ENCODE peak calls at places on chromosomes 5 and 9, in four cellular contexts. X, R, H and B are unnamed samples.

GRCh38 chr9:126666155-126666803 is 52.6 kb downstream of the LMX1B start:
- DNase-seq in X (no peak), R (no peak), H (no peak), B (no peak)

GRCh38 chr9:116204252-116204882 is 50.8 kb downstream of the PAPPA start:
- DNase-seq in X (no peak), R (no peak), H (no peak), B (no peak)

GRCh38 chr9:101387871-101388506 is 3.2 kb upstream of the BAAT start:
- DNase-seq in X (no peak), R (no peak), H (peak), B (peak)

GRCh38 chr5:176716320-176716719 is 69.0 kb downstream of the TSPAN17 start:
- DNase-seq in X (no peak), R (no peak), H (peak), B (peak)

GRCh38 chr5:179241175-179241574 is 104.1 kb downstream of the ADAMTS2 start:
- DNase-seq in X (no peak), R (no peak), H (peak), B (no peak)

GRCh38 chr5:158819840-158820620 is 279.7 kb downstream of the EBF1 start:
- DNase-seq in X (no peak), R (no peak), H (peak), B (peak)

GRCh38 chr5:172085738-172086137 is 79.3 kb upstream of the FBXW11 start:
- DNase-seq in X (no peak), R (no peak), H (no peak), B (no peak)

GRCh38 chr5:73853091-73853490 is 227.1 kb downstream of the ARHGEF28 start:
- DNase-seq in X (no peak), R (no peak), H (peak), B (peak)